ENCODE peak calls at places on chromosomes 13 and 19, in six cellular contexts. M is colonic mucosa, D is pancreas, C is transverse colon, Y is thoracic aorta, A is esophagus squamous epithelium. F is an unnamed sample. For H3K36me3, the result is how much of the 10 kb centered on the place peaks cover.

GRCh38 chr19:55620951-55621672 is 3.3 kb downstream of the ZNF784 start:
- DNase-seq in M (no peak), D (no peak), A (no peak), Y (no peak), C (no peak), F (no peak)

GRCh38 chr19:2761876-2762782 is 20.9 kb downstream of the SGTA start:
- DNase-seq in A (no peak), Y (no peak), D (no peak), M (no peak), C (no peak), F (no peak)

GRCh38 chr13:105774739-105775460 is 760.6 kb downstream of the EFNB2 start:
- DNase-seq in Y (no peak), C (no peak), A (no peak), D (peak), M (no peak), F (no peak)

GRCh38 chr13:48776396-48776795 is 122.7 kb downstream of the CYSLTR2 start:
- DNase-seq in Y (no peak), A (no peak), C (no peak), M (no peak), D (no peak), F (no peak)

GRCh38 chr13:102236830-102237621 is 164.8 kb downstream of the FGF14 start:
- DNase-seq in M (no peak), A (no peak), Y (no peak), C (no peak), D (no peak), F (no peak)

GRCh38 chr19:19096641-19097627 is 33.1 kb downstream of the SLC25A42 start:
- DNase-seq in Y (no peak), D (no peak), A (no peak), C (peak), M (peak), F (no peak)

GRCh38 chr19:38020331-38020730 is 113.3 kb downstream of the SIPA1L3 start:
- DNase-seq in D (no peak), A (no peak), Y (no peak), C (no peak), M (no peak), F (no peak)

GRCh38 chr19:28305513-28305912 is 907.4 kb downstream of the UQCRFS1 start:
- DNase-seq in D (no peak), M (no peak), Y (no peak), C (no peak), A (no peak), F (no peak)

GRCh38 chr13:109610517-109610916 is 175.9 kb downstream of the IRS2 start:
- DNase-seq in D (no peak), C (peak), A (no peak), M (peak), Y (no peak), F (no peak)

GRCh38 chr19:11227201-11227886 is 12.1 kb upstream of the ANGPTL8 start:
- DNase-seq in D (no peak), Y (no peak), C (no peak), A (no peak), M (peak), F (no peak)

GRCh38 chr13:84136582-84136981 is 254.3 kb upstream of the SLITRK1 start:
- DNase-seq in C (no peak), A (no peak), Y (no peak), D (no peak), M (no peak), F (no peak)

GRCh38 chr19:32662186-32662585 is 12.8 kb downstream of the ANKRD27 start:
- DNase-seq in A (no peak), M (no peak), D (no peak), Y (no peak), C (no peak), F (no peak)

GRCh38 chr19:6071103-6071485 is 39.2 kb downstream of the RFX2 start:
- DNase-seq in D (no peak), A (no peak), C (no peak), Y (no peak), M (peak), F (peak)

DNA sequence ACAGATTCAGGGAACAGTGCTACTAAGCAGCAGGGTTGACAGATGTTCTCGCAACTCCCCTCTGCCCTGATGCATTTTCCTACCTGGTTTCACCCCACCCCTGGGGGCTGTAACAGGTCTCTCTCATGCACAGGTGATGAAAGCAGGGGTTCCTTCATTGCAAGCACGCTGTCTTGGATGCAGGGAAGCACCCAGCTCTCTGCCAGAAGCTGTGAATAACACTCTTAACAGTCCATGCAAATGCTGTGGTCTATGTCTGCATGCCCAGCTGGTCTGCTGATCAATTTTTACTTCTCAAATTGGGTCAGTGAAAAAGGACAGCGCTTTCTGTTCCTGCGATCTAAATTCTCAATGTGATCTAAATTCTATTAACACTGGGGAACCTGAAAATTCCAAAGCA is 246.3 kb upstream of the TSHZ3 start:
- DNase-seq in M (no peak), A (no peak), Y (no peak), C (no peak), D (no peak), F (no peak)
- H3K4me3 ChIP-seq in M (no peak), A (no peak), Y (no peak), C (no peak), D (no peak), F (no peak)

DNA sequence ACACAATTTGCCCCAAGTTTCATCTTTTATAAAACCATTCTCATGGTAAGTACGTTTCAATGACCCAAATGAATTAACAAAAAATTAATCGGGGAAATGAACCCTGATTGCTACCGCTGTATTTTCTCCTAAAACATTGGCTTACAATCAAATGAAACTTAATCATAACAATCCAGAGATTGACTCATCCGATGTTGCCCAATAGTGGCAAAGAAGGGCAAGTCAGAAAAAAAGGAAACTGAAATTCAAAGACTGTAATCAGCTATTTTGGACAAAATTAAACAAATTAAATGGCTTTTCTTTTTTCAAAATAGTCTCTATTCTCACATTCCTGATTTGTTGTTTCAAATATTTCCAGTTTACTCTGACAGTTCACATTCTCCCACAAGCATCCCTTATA is 3.9 kb upstream of the ACOD1 start:
- DNase-seq in M (no peak), D (no peak), Y (no peak), C (no peak), A (no peak), F (no peak)
- TF ChIP-seq CTCF in M (no peak), D (no peak), Y (no peak), C (no peak), A (no peak), F (no peak)

DNA sequence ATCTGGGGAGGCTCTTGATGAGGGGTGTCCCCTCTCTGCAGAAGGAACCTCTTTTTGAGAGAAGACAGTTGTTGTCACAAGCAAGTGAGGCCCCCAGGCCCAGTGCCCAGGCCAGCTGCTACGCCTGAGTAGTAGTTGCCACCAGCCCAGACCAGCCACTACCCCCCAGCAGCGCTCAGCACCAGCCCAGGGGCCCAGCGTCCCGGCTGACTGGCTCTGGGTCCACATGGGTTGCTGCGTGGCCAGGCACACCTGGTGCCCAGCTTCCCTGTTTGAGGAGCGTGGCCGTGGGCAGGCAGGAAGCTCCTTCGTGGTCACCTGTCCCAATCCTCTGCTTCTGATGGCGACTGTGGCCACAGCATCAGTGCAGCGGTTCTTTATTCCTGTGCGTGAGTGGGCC is 84.7 kb downstream of the KDM4B start:
- DNase-seq in C (no peak), M (no peak), D (no peak), A (no peak), Y (no peak), F (no peak)
- H3K36me3 ChIP-seq in C (under half), M (under half), D (under half), A (under half), Y (under half), F (under half)

DNA sequence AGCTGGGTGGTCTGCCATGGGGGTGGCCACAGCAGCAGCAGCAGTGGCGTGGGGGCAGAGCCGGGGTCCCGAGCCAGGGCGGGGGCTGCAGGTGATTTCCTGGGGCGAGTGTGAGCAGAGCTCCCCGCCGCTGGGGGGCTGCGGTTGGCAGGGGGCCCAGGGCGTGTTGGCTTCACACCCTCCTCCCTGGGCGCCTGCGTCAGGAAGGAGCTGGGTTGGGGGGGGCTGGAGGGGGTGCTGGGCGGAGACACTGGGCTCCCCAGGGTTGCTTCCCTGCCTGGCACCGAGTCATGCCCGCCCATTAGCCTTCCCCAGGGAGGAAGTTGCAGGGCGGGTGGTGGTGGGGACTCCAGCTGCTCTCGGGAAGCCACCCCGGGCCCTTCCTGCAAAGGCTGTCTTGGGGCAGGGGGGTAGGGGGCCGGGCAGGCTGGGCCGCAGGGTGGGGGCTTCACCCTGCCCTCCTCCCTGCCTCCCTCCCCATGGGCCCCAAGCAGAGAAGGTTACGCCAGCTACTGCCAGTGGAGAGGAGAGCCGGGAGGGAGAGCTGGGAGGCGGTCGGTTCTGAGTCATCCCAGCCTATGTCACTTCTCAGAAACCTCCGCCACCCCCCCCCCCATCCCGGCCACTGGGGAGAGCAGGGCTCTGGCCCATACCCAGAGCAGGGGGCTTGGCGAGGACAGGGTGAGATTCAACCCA is 4.6 kb downstream of the MIDN start:
- DNase-seq in Y (peak), C (peak), A (peak), M (peak), D (peak), F (peak)
- H3K4me3 ChIP-seq in Y (peak), C (peak), A (peak), M (peak), D (peak), F (peak)

GRCh38 chr19:13212759-13213330 is 62.6 kb downstream of the IER2 start:
- DNase-seq in D (peak), A (no peak), M (peak), Y (no peak), C (peak), F (no peak)
- TF ChIP-seq CTCF in D (peak), A (peak), M (peak), Y (peak), C (peak), F (peak)

DNA sequence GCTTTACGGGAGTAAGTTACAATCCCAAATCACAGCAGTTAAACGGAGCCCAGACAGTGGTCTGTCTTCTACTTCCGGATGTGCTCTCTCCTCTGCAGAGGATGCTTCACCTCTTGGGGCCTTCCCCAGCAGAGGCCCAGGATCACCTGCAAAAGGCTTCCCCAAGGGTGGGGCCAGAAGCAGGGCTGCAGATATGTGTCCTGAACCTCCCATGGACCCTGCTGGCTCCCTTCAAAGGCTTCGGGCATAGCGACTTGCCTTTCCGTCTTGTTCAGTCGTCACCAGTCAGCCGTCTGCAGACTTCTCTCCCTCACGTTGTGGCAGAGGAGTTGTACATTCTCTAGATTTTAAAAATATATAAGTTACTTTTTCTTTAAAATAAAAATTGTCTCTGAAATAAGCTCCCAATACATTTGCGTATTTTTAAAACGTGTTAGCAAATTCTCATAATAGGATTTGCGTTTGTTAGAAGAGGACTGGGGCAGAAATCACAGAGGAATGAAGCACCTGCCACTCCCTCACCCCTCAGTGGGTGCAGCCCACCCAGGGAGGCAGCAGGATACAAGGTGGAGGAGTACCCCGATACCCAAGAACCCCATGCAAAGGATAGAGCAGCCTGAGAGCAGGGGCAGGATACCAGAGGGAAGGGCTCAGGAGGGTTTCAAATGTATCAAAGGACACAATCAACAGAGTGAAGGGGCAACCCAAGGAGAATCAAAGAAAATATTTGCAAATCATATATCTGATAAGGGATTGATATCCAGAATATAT is 22.9 kb upstream of the MEDAG start:
- DNase-seq in C (no peak), Y (no peak), A (no peak), M (no peak), D (no peak), F (no peak)
- H3K36me3 ChIP-seq in C (under half), Y (under half), A (under half), M (under half), D (under half), F (under half)

GRCh38 chr19:39679791-39680168 is 24.1 kb downstream of the LGALS16 start:
- DNase-seq in M (no peak), Y (no peak), D (no peak), C (no peak), A (no peak), F (no peak)

GRCh38 chr19:39677931-39678889 is 22.5 kb downstream of the LGALS16 start:
- DNase-seq in C (no peak), D (peak), Y (no peak), A (no peak), M (no peak), F (no peak)

GRCh38 chr19:39680593-39680992 is 23.7 kb upstream of the LGALS14 start:
- DNase-seq in D (no peak), M (no peak), Y (no peak), C (no peak), A (no peak), F (no peak)

GRCh38 chr19:39681416-39681815 is 22.9 kb upstream of the LGALS14 start:
- DNase-seq in D (no peak), M (no peak), A (no peak), Y (no peak), C (no peak), F (no peak)

DNA sequence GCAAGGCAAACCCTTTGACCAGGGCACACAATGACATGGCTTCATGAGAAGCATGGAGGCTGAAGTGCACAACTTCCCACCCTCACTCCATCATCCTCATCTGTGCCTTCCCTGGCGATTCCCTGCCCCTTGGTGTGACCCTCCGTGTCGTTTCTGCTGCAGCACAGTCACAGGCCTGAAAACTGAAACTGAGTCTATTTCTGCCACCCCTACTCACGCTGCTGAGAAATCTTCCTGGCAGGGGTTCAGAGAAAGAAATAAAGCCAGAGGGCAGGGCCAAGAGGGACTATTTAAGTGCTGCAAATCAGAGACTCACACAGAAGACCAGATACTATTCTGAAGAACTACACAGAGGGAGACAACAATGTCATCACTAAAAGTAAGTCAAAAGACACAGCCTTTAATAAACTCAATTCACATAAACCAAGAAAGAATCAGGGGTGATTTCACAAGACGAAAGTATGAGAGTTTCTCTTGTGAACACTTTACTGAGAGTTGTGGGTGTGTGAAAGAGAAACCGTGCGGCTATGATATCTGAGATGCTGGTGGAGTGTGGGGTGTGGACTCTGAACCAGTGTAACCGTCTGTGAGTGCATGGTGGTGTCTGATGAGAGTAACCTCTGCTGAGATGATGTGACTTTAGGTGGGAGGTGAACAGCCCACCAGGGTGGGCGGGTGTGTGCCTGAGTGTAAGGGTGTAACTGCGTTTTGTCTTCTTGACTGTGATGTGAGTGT is 23.5 kb downstream of the LGALS16 start:
- DNase-seq in Y (no peak), M (no peak), A (no peak), D (no peak), C (no peak), F (no peak)
- H3K4me3 ChIP-seq in Y (no peak), M (no peak), A (no peak), D (no peak), C (no peak), F (no peak)